ENCODE peak calls at places on chromosomes 2 and 18, in ten cellular contexts. L, K, I, V, E, J, U, P, Y and X are unnamed samples. For H3K27me3 and H3K36me3, the result is how much of the 10 kb centered on the place peaks cover.

GRCh38 chr2:118913805-118914645 is 28.0 kb upstream of the MARCO start:
- DNase-seq in J (no peak), I (no peak), E (no peak), K (peak), P (no peak), Y (no peak), L (no peak), U (peak), V (no peak), X (no peak)

GRCh38 chr2:237456200-237456731 is 30.8 kb upstream of the MLPH start:
- DNase-seq in P (no peak), U (no peak), J (peak), V (no peak), K (no peak), Y (no peak), E (no peak), L (peak), I (no peak), X (no peak)

GRCh38 chr2:42010743-42011298 is 37.0 kb upstream of the PKDCC start:
- DNase-seq in Y (no peak), L (no peak), I (no peak), K (peak), U (no peak), J (no peak), E (no peak), P (no peak), V (no peak), X (no peak)

GRCh38 chr2:232613538-232614134 is 19.8 kb upstream of the EFHD1 start:
- DNase-seq in Y (no peak), P (no peak), K (no peak), V (no peak), J (no peak), L (no peak), E (no peak), U (no peak), I (no peak), X (no peak)

GRCh38 chr2:45734952-45735351 is 83.5 kb downstream of the PRKCE start:
- DNase-seq in Y (no peak), E (no peak), P (no peak), J (peak), K (no peak), I (no peak), L (no peak), V (no peak), U (no peak), X (no peak)

GRCh38 chr2:112150447-112150846 is 12.3 kb downstream of the FBLN7 start:
- DNase-seq in V (no peak), E (no peak), P (no peak), I (no peak), Y (no peak), L (no peak), J (no peak), K (peak), U (no peak), X (no peak)

GRCh38 chr2:98467082-98467536 is 22.5 kb downstream of the INPP4A start:
- DNase-seq in L (no peak), U (no peak), V (no peak), K (no peak), Y (no peak), J (no peak), P (no peak), I (no peak), E (no peak), X (no peak)

GRCh38 chr2:207215300-207215699 is 49.6 kb upstream of the KLF7 start:
- DNase-seq in P (no peak), K (no peak), V (no peak), L (no peak), Y (no peak), I (no peak), J (no peak), E (no peak), U (no peak), X (no peak)

GRCh38 chr18:36152781-36153180 is 23.1 kb downstream of the ELP2 start:
- DNase-seq in I (no peak), V (no peak), Y (no peak), L (no peak), E (no peak), U (no peak), K (no peak), J (no peak), P (no peak), X (no peak)

GRCh38 chr2:103980401-103980800 is 873.5 kb upstream of the POU3F3 start:
- DNase-seq in U (no peak), P (no peak), K (no peak), I (no peak), V (no peak), Y (no peak), L (no peak), J (no peak), E (no peak), X (no peak)

GRCh38 chr2:72031346-72032115 is 116.1 kb downstream of the CYP26B1 start:
- DNase-seq in L (no peak), E (no peak), U (no peak), V (no peak), K (no peak), J (peak), I (no peak), P (no peak), Y (no peak), X (no peak)

GRCh38 chr18:13809521-13810252 is 14.3 kb upstream of the MC5R start:
- DNase-seq in E (no peak), I (no peak), V (no peak), J (no peak), P (no peak), Y (no peak), U (no peak), L (no peak), K (peak), X (no peak)

GRCh38 chr2:80454628-80455027 is 150.1 kb upstream of the LRRTM1 start:
- DNase-seq in L (peak), V (no peak), U (no peak), K (no peak), Y (no peak), P (peak), J (no peak), I (no peak), E (no peak), X (no peak)

GRCh38 chr2:100000915-100001707 is 141.3 kb downstream of the AFF3 start:
- DNase-seq in I (no peak), P (no peak), L (no peak), V (no peak), J (no peak), K (no peak), E (no peak), U (no peak), Y (no peak), X (no peak)

GRCh38 chr18:26654173-26655009 is 106.0 kb upstream of the KCTD1 start:
- DNase-seq in V (no peak), U (no peak), J (no peak), I (no peak), Y (no peak), K (no peak), P (no peak), L (no peak), E (no peak), X (no peak)

GRCh38 chr18:26656401-26656943 is 108.1 kb upstream of the KCTD1 start:
- DNase-seq in V (no peak), P (no peak), I (peak), U (no peak), K (no peak), L (peak), J (no peak), E (no peak), Y (peak), X (no peak)

GRCh38 chr18:26656944-26657536 is 108.7 kb upstream of the KCTD1 start:
- DNase-seq in P (peak), Y (peak), L (peak), I (peak), U (no peak), V (peak), K (no peak), E (no peak), J (peak), X (no peak)

GRCh38 chr18:26655010-26655613 is 106.8 kb upstream of the KCTD1 start:
- DNase-seq in Y (peak), P (no peak), V (no peak), L (no peak), K (no peak), J (no peak), E (no peak), I (no peak), U (no peak), X (no peak)

GRCh38 chr18:26655614-26656400 is 107.5 kb upstream of the KCTD1 start:
- DNase-seq in K (peak), E (no peak), V (peak), L (peak), J (peak), U (no peak), Y (peak), P (peak), I (peak), X (no peak)
- H3K27me3 ChIP-seq in K (under half), E (under half), V (under half), L (half or more), J (under half), U (half or more), Y (under half), P (under half), I (under half), X (under half)

DNA sequence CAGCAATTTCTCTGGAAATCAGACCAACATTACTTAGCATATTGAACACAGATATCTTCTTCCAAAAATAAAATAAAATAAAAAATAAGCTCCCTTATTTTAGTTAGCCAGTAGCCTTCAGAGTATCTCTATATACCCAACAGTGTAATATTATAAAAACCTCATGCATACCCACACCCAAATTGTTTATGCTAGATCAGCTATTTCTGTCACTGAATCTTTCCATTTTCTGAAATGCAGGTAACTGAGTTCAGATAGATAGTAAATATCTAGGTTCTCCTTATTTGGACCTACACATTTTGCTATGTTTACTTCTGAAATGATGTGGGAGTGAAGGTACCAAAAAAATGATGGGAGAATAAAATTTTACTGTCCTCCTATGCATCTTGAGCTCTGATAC is 39.9 kb downstream of the TTC21B start:
- DNase-seq in I (no peak), J (no peak), L (no peak), P (no peak), K (no peak), U (no peak), E (no peak), V (no peak), Y (no peak), X (no peak)
- H3K36me3 ChIP-seq in I (half or more), J (half or more), L (under half), P (under half), K (under half), U (under half), E (under half), V (under half), Y (under half), X (under half)

DNA sequence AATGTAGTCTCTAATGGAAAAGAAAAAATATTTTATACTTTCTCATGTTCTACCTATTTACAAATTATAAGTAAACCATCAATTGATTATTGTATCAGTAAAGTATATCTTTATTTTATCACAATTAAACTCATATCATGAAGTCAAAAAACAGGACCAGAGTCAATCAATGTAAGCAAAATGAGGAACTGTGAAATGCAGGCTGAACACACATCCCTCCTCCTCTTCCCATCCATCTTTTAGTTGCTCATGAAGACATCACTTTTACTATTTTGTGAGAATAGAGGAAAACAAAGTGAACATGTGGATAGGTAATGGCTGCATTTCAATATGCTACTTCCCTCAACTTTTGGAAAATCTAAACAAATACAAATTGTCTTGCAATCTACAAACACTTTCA is 188.8 kb upstream of the PGAP1 start:
- DNase-seq in U (no peak), J (no peak), E (no peak), V (no peak), I (no peak), K (no peak), P (no peak), L (no peak), Y (no peak), X (no peak)
- H3K27ac ChIP-seq in U (no peak), J (no peak), E (no peak), V (no peak), I (no peak), K (no peak), P (no peak), L (no peak), Y (no peak), X (peak)

GRCh38 chr2:216694826-216695217 is 527 bp downstream of the IGFBP5 start:
- DNase-seq in E (no peak), P (no peak), J (no peak), V (no peak), U (no peak), K (no peak), I (peak), L (no peak), Y (no peak), X (no peak)
- H3K27me3 ChIP-seq in E (under half), P (under half), J (under half), V (under half), U (under half), K (under half), I (under half), L (under half), Y (under half), X (under half)

DNA sequence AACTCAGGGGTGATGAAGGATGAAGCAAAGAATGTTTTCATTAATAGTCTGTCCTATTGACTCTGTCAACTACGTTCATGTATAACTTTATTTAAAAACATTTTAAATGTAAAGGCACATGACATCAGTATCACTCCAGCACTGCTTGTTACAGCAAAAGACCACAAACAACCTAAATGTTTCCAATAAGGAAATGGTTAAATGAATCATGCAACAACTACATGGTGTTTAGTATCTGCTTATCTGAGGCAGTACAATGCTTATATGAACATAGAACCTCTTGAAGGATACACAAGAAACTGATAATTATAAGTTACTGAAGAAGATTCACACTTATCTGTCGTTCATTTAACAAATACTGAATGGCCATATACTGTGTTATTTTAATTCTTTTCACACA is 8.4 kb downstream of the BARD1 start:
- DNase-seq in L (no peak), Y (no peak), E (no peak), V (no peak), K (no peak), U (no peak), P (no peak), I (no peak), J (no peak), X (no peak)
- H3K36me3 ChIP-seq in L (under half), Y (under half), E (under half), V (under half), K (under half), U (under half), P (under half), I (under half), J (under half), X (under half)

DNA sequence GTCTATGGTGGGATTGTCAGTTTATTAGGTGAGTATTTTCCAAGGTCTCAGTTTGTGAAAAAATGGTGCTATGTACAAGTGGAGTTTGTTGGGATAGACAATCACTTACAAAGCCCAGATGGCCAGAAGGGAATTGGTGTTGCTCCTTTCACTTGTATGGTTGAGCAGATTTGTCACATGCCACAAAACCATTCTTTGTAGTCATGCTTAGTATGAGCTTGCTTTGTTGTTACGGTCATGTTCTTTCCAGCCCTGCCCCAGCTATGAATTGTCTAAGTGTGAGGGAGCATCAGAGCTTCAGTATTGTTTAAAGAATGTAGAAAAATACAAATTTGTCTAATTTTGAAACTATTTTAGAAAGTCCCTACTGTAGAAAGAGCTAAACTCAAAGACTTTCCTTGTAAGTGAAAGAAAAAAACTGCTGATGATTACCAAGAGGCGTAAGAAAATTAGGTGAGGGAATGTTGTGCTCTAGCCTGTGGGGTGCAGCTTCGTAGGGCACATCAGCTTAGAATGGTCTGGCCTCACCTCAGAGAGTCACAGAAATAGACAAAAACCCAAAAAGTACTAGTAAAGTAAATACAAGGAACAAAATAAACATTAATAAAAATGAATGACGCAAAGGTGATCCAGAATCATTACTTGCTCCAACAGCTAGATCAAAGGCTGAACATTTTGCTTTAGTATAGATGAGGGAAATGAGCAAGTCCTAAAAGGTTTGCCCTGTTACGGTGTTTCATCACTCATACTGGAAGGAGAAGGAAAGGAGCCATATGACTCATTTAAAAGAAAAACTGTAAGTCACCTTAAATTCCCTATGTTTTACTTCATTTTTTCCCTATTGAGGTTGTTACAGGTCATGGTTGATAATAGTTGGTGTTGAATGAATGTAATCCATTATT is 9.2 kb downstream of the TGIF1 start:
- DNase-seq in Y (no peak), P (no peak), E (no peak), J (no peak), L (no peak), U (no peak), K (no peak), V (no peak), I (no peak), X (no peak)
- H3K27ac ChIP-seq in Y (no peak), P (no peak), E (peak), J (peak), L (no peak), U (peak), K (peak), V (no peak), I (peak), X (no peak)

DNA sequence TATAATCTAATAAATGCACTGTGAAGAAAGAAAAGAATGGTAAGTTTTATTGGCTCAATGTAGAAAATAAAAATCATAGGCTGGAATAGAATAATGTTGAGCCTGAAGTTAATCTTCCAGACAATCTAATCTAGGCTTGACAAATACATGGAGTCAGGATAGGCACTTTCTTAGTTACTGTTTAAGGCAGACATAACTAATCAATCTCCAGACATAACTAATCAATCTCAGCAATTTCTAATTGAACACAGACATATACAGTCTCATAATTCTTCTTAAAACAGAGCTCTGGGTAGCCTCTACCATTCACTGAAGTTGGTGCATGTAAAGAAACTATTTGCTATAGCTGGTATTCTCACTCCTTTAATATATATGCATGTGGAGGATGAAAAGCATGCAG is 150.1 kb upstream of the CTAGE1 start:
- DNase-seq in J (no peak), U (peak), L (no peak), V (no peak), E (no peak), I (no peak), Y (no peak), K (no peak), P (no peak), X (no peak)
- H3K27me3 ChIP-seq in J (under half), U (under half), L (under half), V (half or more), E (under half), I (under half), Y (under half), K (under half), P (under half), X (under half)

DNA sequence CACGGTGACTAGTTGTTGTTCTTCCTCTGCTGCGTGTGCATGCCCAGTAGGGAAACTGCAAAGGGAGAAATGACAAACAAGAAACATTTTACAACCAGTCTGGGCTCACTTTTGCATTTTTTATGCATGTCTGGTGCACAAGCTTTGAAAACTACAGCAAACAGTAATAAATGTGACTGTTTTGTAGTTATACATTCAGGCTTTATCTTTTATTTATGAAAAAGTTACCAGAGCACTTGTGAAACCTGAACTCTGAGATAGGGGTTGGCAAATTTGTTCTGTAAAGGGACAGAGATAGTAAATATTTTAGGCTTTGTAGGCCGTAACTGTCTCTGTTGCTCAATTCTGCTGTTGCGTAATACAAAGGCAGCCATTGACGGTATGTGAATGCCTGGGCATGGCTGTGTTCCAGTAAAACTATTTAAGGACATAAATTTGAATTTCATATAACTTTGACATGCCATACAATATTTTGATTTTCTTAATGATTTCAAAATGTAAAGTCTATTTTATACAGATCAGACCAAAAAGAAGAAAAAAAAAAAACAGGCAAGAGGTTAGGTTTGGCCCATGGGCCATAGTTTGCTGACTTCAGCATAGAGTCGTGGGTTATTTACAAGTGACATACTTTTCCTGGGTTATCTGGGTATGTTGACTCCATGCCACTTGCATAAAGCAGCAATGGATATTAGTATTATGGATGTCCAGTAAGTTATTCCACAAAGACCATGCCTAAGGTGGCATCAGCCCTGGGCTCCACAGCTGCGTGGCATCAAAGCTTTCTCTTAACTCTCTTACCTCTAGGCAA is 53.6 kb upstream of the EML6 start:
- DNase-seq in I (no peak), L (no peak), U (no peak), J (no peak), K (no peak), E (no peak), V (no peak), P (peak), Y (no peak), X (no peak)
- H3K36me3 ChIP-seq in I (half or more), L (under half), U (under half), J (under half), K (under half), E (under half), V (half or more), P (under half), Y (under half), X (half or more)